ENCODE peak calls at places on chromosome 5, in seven cellular contexts. Y is HTR-8/SVneo; D is tibial nerve; S is C1 segment of cervical spinal cord; W is effector memory CD4-positive, alpha-beta T cell; B is cerebellar cortex; P is stimulated activated CD8-positive, alpha-beta memory T cell treated with anti-CD3 and anti-CD28 coated beads, Interleukin-12 subunit alpha, Interleukin-12 subunit beta, amount 100 ng/mL, for 1 hour. C is an unnamed sample.

GRCh38 chr5:124230456-124230855 is 516.0 kb downstream of the ZNF608 start:
- DNase-seq in W (no peak), B (no peak), D (no peak), S (no peak), P (no peak), Y (no peak), C (no peak)

GRCh38 chr5:95861858-95862561 is 39.5 kb upstream of the GLRX start:
- DNase-seq in W (no peak), Y (no peak), D (no peak), P (no peak), B (no peak), S (no peak), C (no peak)

GRCh38 chr5:95959964-95960801 is 1.5 kb downstream of the ELL2 start:
- DNase-seq in Y (no peak), D (peak; percentile 23), S (peak; percentile 47), P (no peak), B (peak; percentile 52), W (no peak), C (no peak)

GRCh38 chr5:149791881-149792280 is 61.8 kb downstream of the PPARGC1B start:
- DNase-seq in P (no peak), S (no peak), D (no peak), Y (no peak), W (no peak), B (no peak), C (no peak)

GRCh38 chr5:174338204-174339010 is 292.9 kb downstream of the NSG2 start:
- DNase-seq in W (no peak), Y (no peak), P (no peak), D (no peak), S (no peak), B (no peak), C (peak; percentile 85)

GRCh38 chr5:171168177-171168576 is 140.9 kb upstream of the TLX3 start:
- DNase-seq in Y (no peak), D (no peak), P (no peak), B (no peak), W (no peak), S (no peak), C (no peak)

GRCh38 chr5:150488519-150489357 is 19.2 kb upstream of the NDST1 start:
- DNase-seq in Y (no peak), W (no peak), D (peak; percentile 57), P (no peak), B (no peak), S (peak; percentile 62), C (peak; percentile 94)

GRCh38 chr5:78587081-78587774 is 61.3 kb downstream of the LHFPL2 start:
- DNase-seq in B (no peak), S (no peak), W (no peak), D (no peak), P (no peak), Y (no peak), C (peak; percentile 27)

GRCh38 chr5:54529565-54529964 is 12.0 kb downstream of the SNX18 start:
- DNase-seq in P (no peak), W (no peak), S (no peak), B (no peak), D (no peak), Y (no peak), C (peak; percentile 39)

GRCh38 chr5:96101358-96102089 is 139.9 kb upstream of the ELL2 start:
- DNase-seq in B (no peak), D (no peak), W (no peak), Y (no peak), S (no peak), P (no peak), C (no peak)

GRCh38 chr5:91383956-91384300 is 811 bp upstream of the ARRDC3 start:
- DNase-seq in D (peak; percentile 33), P (no peak), B (peak; percentile 53), S (peak; percentile 36), W (no peak), Y (no peak), C (no peak)

GRCh38 chr5:76690704-76691469 is 25.0 kb upstream of the F2R start:
- DNase-seq in B (peak; percentile 91), P (no peak), D (no peak), W (no peak), Y (no peak), S (no peak), C (peak; percentile 26)

GRCh38 chr5:36090033-36090432 is 23.4 kb upstream of the UGT3A2 start:
- DNase-seq in Y (no peak), B (peak; percentile 7), P (no peak), S (no peak), W (no peak), D (no peak), C (peak; percentile 13)

GRCh38 chr5:174601937-174602336 is 122.4 kb upstream of the MSX2 start:
- DNase-seq in Y (no peak), B (no peak), W (no peak), D (no peak), S (no peak), P (no peak), C (no peak)

GRCh38 chr5:172849636-172850453 is 15.8 kb downstream of the ERGIC1 start:
- DNase-seq in Y (no peak), W (no peak), B (peak; percentile 54), D (no peak), S (no peak), P (no peak), C (peak; percentile 52)

GRCh38 chr5:171437286-171437821 is 17.9 kb downstream of the FGF18 start:
- DNase-seq in W (no peak), D (no peak), Y (no peak), P (no peak), S (no peak), B (no peak), C (no peak)

GRCh38 chr5:173557123-173557903 is 59.1 kb downstream of the BOD1 start:
- DNase-seq in W (no peak), S (peak; percentile 80), Y (no peak), B (no peak), D (no peak), P (no peak), C (no peak)

GRCh38 chr5:15731686-15732085 is 231.7 kb downstream of the FBXL7 start:
- DNase-seq in Y (no peak), W (no peak), P (no peak), B (no peak), S (no peak), D (no peak), C (no peak)

GRCh38 chr5:54088081-54088480 is 222.3 kb downstream of the ARL15 start:
- DNase-seq in Y (no peak), W (no peak), D (no peak), B (no peak), S (no peak), P (no peak), C (no peak)

GRCh38 chr5:60226128-60226527 is 332.6 kb upstream of the PDE4D start:
- DNase-seq in W (no peak), B (no peak), S (no peak), P (no peak), D (no peak), Y (no peak), C (no peak)

GRCh38 chr5:143063175-143063970 is 293.2 kb downstream of the ARHGAP26 start:
- DNase-seq in B (no peak), S (no peak), P (no peak), D (peak; percentile 70), Y (no peak), W (no peak), C (peak; percentile 51)

GRCh38 chr5:62289813-62290212 is 16.2 kb upstream of the KIF2A start:
- DNase-seq in B (no peak), P (no peak), D (no peak), S (no peak), W (no peak), Y (no peak), C (no peak)

GRCh38 chr5:72633041-72633445 is 125.8 kb upstream of the ZNF366 start:
- DNase-seq in B (no peak), D (no peak), P (no peak), S (no peak), Y (no peak), W (no peak), C (no peak)

GRCh38 chr5:172999974-173000373 is 16.4 kb downstream of the ATP6V0E1 start:
- DNase-seq in D (no peak), P (no peak), S (no peak), B (no peak), W (no peak), Y (no peak), C (no peak)

GRCh38 chr5:138353550-138353893 is 1.0 kb downstream of the KDM3B start:
- DNase-seq in B (no peak), D (no peak), W (no peak), S (no peak), Y (no peak), P (no peak), C (no peak)

GRCh38 chr5:150022163-150022540 is 21.6 kb downstream of the HMGXB3 start:
- DNase-seq in D (no peak), S (no peak), W (no peak), B (no peak), P (no peak), Y (peak; percentile 42), C (peak; percentile 79)

GRCh38 chr5:88967633-88968585 is 84.9 kb upstream of the MEF2C start:
- DNase-seq in P (no peak), S (no peak), D (no peak), B (no peak), W (no peak), Y (no peak), C (no peak)

GRCh38 chr5:63245271-63245670 is 666.7 kb downstream of the LRRC70 start:
- DNase-seq in B (no peak), Y (no peak), P (no peak), W (no peak), D (no peak), S (no peak), C (no peak)